ENCODE peak calls at places on chromosome 6, in eight cellular contexts. S is fibroblast of mammary gland, J is Calu3, C is nephron progenitor cell, U is MCF 10A, F is choroid plexus epithelial cell, A is bronchial epithelial cell, H is fibroblast of the aortic adventitia. M is an unnamed sample.
A peak's percentile ranks its signal among the peaks of the same experiment; 100 is the strongest.

GRCh38 chr6:32393660-32394420 is 13.1 kb downstream of the BTNL2 start:
- DNase-seq in S (peak; percentile 50), J (no peak), C (no peak), U (no peak), F (peak; percentile 25), A (peak; percentile 86), H (peak; percentile 9), M (no peak)

GRCh38 chr6:124955108-124955851 is 7.0 kb upstream of the RNF217 start:
- DNase-seq in S (no peak), J (no peak), C (no peak), U (no peak), F (peak; percentile 61), A (no peak), H (peak; percentile 12), M (no peak)

GRCh38 chr6:146546440-146546839 is 2.8 kb downstream of the RAB32 start:
- DNase-seq in S (peak; percentile 86), J (peak; percentile 28), C (no peak), U (peak; percentile 90), F (peak; percentile 94), A (peak; percentile 99), H (peak; percentile 97), M (no peak)

GRCh38 chr6:14925025-14925595 is 320.8 kb upstream of the JARID2 start:
- DNase-seq in S (no peak), J (no peak), C (no peak), U (no peak), F (no peak), A (no peak), H (peak; percentile 21), M (no peak)

GRCh38 chr6:52511572-52512151 is 65.2 kb downstream of the TRAM2 start:
- DNase-seq in S (peak; percentile 87), J (no peak), C (no peak), U (no peak), F (peak; percentile 57), A (peak; percentile 31), H (peak; percentile 67), M (no peak)

GRCh38 chr6:170279977-170280688 is 10.7 kb downstream of the DLL1 start:
- DNase-seq in S (peak; percentile 60), J (peak; percentile 51), C (peak; percentile 62), U (peak; percentile 42), F (peak; percentile 21), A (peak; percentile 67), H (peak; percentile 18), M (peak; percentile 52)

GRCh38 chr6:163730496-163731210 is 316.1 kb downstream of the QKI start:
- DNase-seq in S (no peak), J (no peak), C (peak; percentile 33), U (no peak), F (no peak), A (no peak), H (no peak), M (no peak)

GRCh38 chr6:74070091-74070490 is 374.1 kb downstream of the CD109 start:
- DNase-seq in S (peak; percentile 69), J (no peak), C (no peak), U (peak; percentile 23), F (no peak), A (no peak), H (peak; percentile 52), M (no peak)

GRCh38 chr6:113903666-113904330 is 46.7 kb downstream of the MARCKS start:
- DNase-seq in S (peak; percentile 20), J (no peak), C (peak; percentile 19), U (no peak), F (peak; percentile 26), A (no peak), H (peak; percentile 51), M (no peak)

GRCh38 chr6:7918403-7918802 is 7.8 kb upstream of the TXNDC5 start:
- DNase-seq in S (no peak), J (no peak), C (no peak), U (no peak), F (no peak), A (no peak), H (no peak), M (no peak)
- TF ChIP-seq CTCF in S (no peak), J (no peak), C (no peak), U (no peak), F (no peak), A (no peak), H (no peak), M (no peak)

GRCh38 chr6:43772571-43773049 is 2.6 kb downstream of the VEGFA start:
- DNase-seq in S (no peak), J (peak; percentile 41), C (peak; percentile 43), U (peak; percentile 32), F (peak; percentile 22), A (no peak), H (no peak), M (no peak)
- TF ChIP-seq CTCF in S (peak; percentile 9), J (no peak), C (no peak), U (no peak), F (peak; percentile 30), A (no peak), H (no peak), M (no peak)

GRCh38 chr6:84284428-84285033 is 57.1 kb upstream of the CEP162 start:
- DNase-seq in S (peak; percentile 19), J (peak; percentile 24), C (no peak), U (peak; percentile 11), F (peak; percentile 72), A (no peak), H (peak; percentile 37), M (no peak)
- TF ChIP-seq CTCF in S (peak; percentile 45), J (peak; percentile 49), C (peak; percentile 62), U (peak; percentile 10), F (peak; percentile 82), A (peak; percentile 23), H (peak; percentile 54), M (peak; percentile 32)

GRCh38 chr6:218153-219018 is 73.9 kb upstream of the DUSP22 start:
- DNase-seq in S (no peak), J (no peak), C (peak; percentile 69), U (no peak), F (no peak), A (no peak), H (no peak), M (no peak)
- TF ChIP-seq CTCF in S (no peak), J (no peak), C (no peak), U (no peak), F (no peak), A (no peak), H (no peak), M (no peak)

DNA sequence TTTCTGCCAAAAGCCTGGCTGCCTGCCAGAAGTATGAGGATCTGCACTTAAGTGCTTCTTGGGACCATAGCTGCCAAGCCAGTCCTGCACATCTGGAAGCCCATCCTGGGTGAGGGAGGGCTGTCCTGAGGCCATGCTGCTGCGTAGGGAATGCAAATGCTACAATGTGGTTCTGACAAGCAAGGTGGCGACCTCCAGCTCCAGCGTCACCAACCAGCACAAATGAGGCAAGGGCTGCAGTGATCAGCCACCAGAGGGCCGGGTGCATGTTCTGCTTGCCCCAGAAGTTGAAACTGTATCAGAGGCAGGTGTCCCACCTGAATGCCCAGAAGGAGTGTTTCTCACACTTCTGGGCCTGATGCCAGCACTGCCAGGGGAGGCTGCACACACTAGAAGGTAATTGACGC is 99.1 kb upstream of the KCNQ5 start:
- DNase-seq in S (no peak), J (peak; percentile 41), C (peak; percentile 15), U (peak; percentile 34), F (no peak), A (peak; percentile 21), H (no peak), M (peak; percentile 26)
- TF ChIP-seq CTCF in S (no peak), J (no peak), C (peak; percentile 10), U (no peak), F (peak; percentile 13), A (peak; percentile 19), H (no peak), M (no peak)

M was measured in activated CD8-positive, alpha-beta T cell treated with anti-CD3 and anti-CD28 coated beads for 36 hours.